ENCODE peak calls at places on chromosome 22, in four cellular contexts. D, Q, U and M are unnamed samples.

GRCh38 chr22:48772286-48772907 is 1055.3 kb downstream of the BRD1 start:
- DNase-seq in U (no peak), D (no peak), Q (no peak), M (no peak)

GRCh38 chr22:43275545-43275981 is 67.6 kb downstream of the SCUBE1 start:
- DNase-seq in U (peak), Q (no peak), D (peak), M (peak)

GRCh38 chr22:29523761-29524160 is 29.8 kb downstream of the THOC5 start:
- DNase-seq in D (no peak), Q (no peak), U (no peak), M (no peak)

GRCh38 chr22:33650244-33650643 is 270.0 kb downstream of the LARGE1 start:
- DNase-seq in U (no peak), D (no peak), Q (no peak), M (no peak)

GRCh38 chr22:38038426-38038825 is 18.8 kb upstream of the PICK1 start:
- DNase-seq in Q (no peak), D (no peak), U (no peak), M (no peak)

GRCh38 chr22:26781591-26781990 is 124.2 kb downstream of the MIAT start:
- DNase-seq in D (no peak), U (no peak), Q (no peak), M (no peak)

GRCh38 chr22:41028841-41029240 is 63.6 kb upstream of the EP300 start:
- DNase-seq in Q (no peak), D (peak), U (no peak), M (peak)

GRCh38 chr22:17368727-17369552 is at the start of gene CECR2:
- DNase-seq in Q (peak), U (peak), D (no peak), M (peak)

GRCh38 chr22:42443240-42444059 is 11.2 kb upstream of the NFAM1 start:
- DNase-seq in D (no peak), Q (no peak), U (no peak), M (no peak)

GRCh38 chr22:44576311-44577260 is 78.6 kb upstream of the RTL6 start:
- DNase-seq in Q (no peak), U (no peak), D (no peak), M (no peak)

GRCh38 chr22:17570851-17571631 is 7.7 kb downstream of the SLC25A18 start:
- DNase-seq in Q (no peak), U (peak), D (peak), M (peak)

GRCh38 chr22:27405672-27406388 is 395.7 kb downstream of the MN1 start:
- DNase-seq in U (peak), D (peak), Q (peak), M (peak)

GRCh38 chr22:18978506-18978905 is 42.4 kb upstream of the PRODH start:
- DNase-seq in D (no peak), U (no peak), Q (no peak), M (no peak)

GRCh38 chr22:22731374-22731676 is 86.9 kb downstream of the GGTLC2 start:
- DNase-seq in D (no peak), U (no peak), Q (no peak), M (no peak)

GRCh38 chr22:29311468-29312217 is 3.9 kb downstream of the RASL10A start:
- DNase-seq in Q (no peak), D (no peak), U (no peak), M (no peak)

GRCh38 chr22:35275580-35275979 is 18.3 kb downstream of the HMGXB4 start:
- DNase-seq in U (no peak), D (peak), Q (no peak), M (no peak)

GRCh38 chr22:42769574-42770447 is 49.1 kb upstream of the A4GALT start:
- DNase-seq in D (peak), U (no peak), Q (no peak), M (peak)

GRCh38 chr22:32177221-32177765 is 18.2 kb upstream of the C22orf42 start:
- DNase-seq in Q (no peak), D (no peak), U (peak), M (no peak)

GRCh38 chr22:40714514-40714966 is 35.3 kb downstream of the MCHR1 start:
- DNase-seq in U (peak), Q (peak), D (peak), M (peak)

GRCh38 chr22:36577019-36577418 is 48.1 kb upstream of the EIF3D start:
- DNase-seq in Q (no peak), U (no peak), D (peak), M (peak)

GRCh38 chr22:35957589-35957988 is 71.0 kb downstream of the RBFOX2 start:
- DNase-seq in Q (no peak), U (no peak), D (no peak), M (no peak)

GRCh38 chr22:36073476-36073875 is 44.9 kb upstream of the RBFOX2 start:
- DNase-seq in D (peak), U (no peak), Q (no peak), M (peak)

GRCh38 chr22:31618057-31618456 is 44.0 kb downstream of the PISD start:
- DNase-seq in Q (no peak), U (no peak), D (no peak), M (no peak)

GRCh38 chr22:29301716-29302401 is 4.6 kb upstream of the GAS2L1 start:
- DNase-seq in Q (no peak), U (peak), D (no peak), M (no peak)

GRCh38 chr22:49327411-49327810 is 500.3 kb downstream of the BRD1 start:
- DNase-seq in U (no peak), Q (no peak), D (no peak), M (no peak)

GRCh38 chr22:32880906-32881596 is 79.5 kb downstream of the TIMP3 start:
- DNase-seq in D (peak), Q (no peak), U (peak), M (peak)

GRCh38 chr22:37352481-37352880 is 70.2 kb downstream of the CYTH4 start:
- DNase-seq in D (no peak), U (no peak), Q (no peak), M (no peak)

DNA sequence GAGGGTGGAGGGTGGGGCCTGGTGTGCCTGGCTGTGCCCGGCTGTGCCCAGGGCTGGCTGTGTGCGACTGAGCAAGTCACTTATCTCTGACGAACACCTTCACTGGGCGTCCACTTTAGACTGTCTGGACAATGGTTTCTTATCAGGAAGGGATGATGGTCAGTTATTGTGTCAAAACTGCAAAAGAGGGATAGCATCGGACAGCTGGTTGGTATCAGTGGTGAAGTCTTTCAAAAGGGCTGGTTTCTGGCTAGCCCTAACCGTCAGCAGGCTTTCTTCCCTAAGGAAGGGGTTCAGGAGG is 4.1 kb upstream of the MGAT3 start:
- DNase-seq in D (no peak), U (no peak), Q (no peak), M (no peak)
- H2BK15ac ChIP-seq in D (no peak), U (no peak), Q (peak), M (no peak)

GRCh38 chr22:45896153-45896951 is 80.6 kb downstream of the WNT7B start:
- DNase-seq in U (peak), D (no peak), Q (no peak), M (no peak)
- H2AK5ac ChIP-seq in U (no peak), D (no peak), Q (peak), M (no peak)

DNA sequence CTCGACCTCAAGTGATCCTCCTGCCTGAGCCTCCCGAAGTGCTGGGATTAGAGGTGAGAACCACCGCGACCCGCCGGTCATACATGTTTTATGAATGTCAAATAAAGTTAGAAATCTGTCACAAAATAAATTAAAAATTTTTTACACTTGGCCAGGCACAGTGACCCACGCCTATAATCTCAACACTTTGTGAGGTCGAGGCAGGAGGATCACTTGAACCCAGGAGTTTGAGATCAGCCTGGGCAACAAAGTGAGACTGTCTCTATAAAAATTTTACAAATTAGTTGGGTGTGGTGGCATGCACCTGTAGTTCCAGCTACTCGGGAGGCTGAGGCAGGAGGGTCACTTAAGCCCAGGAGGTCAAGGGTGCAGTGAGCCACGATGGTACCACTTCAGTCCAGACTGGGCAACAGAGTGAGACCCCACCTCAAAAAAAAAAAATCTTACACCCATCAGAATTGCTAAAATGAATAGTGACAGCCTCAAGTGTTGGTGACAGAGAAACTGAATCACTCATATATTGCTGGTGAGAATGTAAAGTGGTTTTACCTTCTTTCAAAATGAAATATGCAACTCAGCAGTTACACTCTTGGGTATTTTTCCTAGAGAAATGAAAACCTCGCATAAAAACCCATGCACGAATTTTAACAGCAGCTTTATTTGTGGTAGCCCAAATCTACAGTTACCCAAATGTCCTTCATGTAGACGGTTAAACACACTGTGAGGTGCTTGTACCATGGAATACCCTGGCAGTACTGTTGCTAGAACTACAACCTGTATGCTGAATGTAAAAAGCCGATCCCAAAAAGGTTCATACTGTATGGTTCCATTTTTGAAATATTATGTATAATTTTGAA is 55.4 kb downstream of the MED15 start:
- DNase-seq in D (no peak), U (no peak), Q (no peak), M (no peak)
- H3K4me3 ChIP-seq in D (no peak), U (no peak), Q (no peak), M (no peak)

GRCh38 chr22:25210831-25211230 is 8.6 kb upstream of the CRYBB2 start:
- DNase-seq in Q (no peak), D (no peak), U (no peak), M (no peak)

GRCh38 chr22:25212337-25212736 is 7.1 kb upstream of the CRYBB2 start:
- DNase-seq in Q (no peak), D (no peak), U (no peak), M (no peak)

GRCh38 chr22:25208743-25209505 is 9.3 kb downstream of the CRYBB3 start:
- DNase-seq in Q (no peak), U (peak), D (no peak), M (no peak)

GRCh38 chr22:25216230-25216629 is 3.2 kb upstream of the CRYBB2 start:
- DNase-seq in Q (no peak), D (no peak), U (no peak), M (no peak)

DNA sequence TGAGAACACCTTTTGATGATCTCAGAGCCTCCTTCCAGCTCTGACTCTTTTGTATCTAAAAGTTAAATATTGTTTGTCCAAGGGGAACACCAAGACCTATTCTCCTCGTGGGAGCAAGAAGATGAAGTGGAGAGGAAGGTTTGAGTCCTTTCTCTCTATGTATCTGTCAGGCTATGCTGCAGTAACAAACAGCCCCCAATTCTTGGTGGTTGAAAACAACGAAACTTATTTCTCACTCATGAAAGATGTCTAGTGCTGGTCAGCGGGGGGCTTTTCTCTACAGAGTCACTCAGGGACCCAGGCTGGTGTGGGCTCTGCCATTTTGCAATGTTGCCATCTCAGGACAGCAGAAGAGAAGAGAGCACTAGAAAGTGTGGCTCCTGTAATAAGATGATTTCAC is 6.2 kb upstream of the CRYBB2 start:
- DNase-seq in U (no peak), Q (no peak), D (no peak), M (no peak)
- H2BK15ac ChIP-seq in U (no peak), Q (no peak), D (no peak), M (no peak)